ENCODE peak calls at places on chromosomes 5 and 9, in six cellular contexts. O, D, R, K, S and G are unnamed samples.

GRCh38 chr5:169013846-169014245 is 287.1 kb downstream of the SLIT3 start:
- DNase-seq in D (peak; percentile 48), O (no peak), R (peak; percentile 49), K (no peak), S (no peak), G (no peak)

GRCh38 chr9:132190966-132191365 is 29.1 kb downstream of the NTNG2 start:
- DNase-seq in D (no peak), O (no peak), R (no peak), K (no peak), S (no peak), G (no peak)

GRCh38 chr9:136502940-136503550 is 20.2 kb upstream of the SEC16A start:
- DNase-seq in K (no peak), S (no peak), R (no peak), O (no peak), D (no peak), G (no peak)

GRCh38 chr5:96752341-96753016 is 55.3 kb downstream of the ERAP1 start:
- DNase-seq in K (no peak), D (peak; percentile 73), S (no peak), O (peak; percentile 77), R (peak; percentile 67), G (no peak)

GRCh38 chr5:132073231-132074013 is at the start of gene CSF2:
- DNase-seq in K (no peak), R (peak; percentile 88), D (peak; percentile 33), S (no peak), O (no peak), G (no peak)

GRCh38 chr5:128572546-128573339 is 34.7 kb upstream of the FBN2 start:
- DNase-seq in K (no peak), S (no peak), D (peak; percentile 79), R (no peak), O (no peak), G (no peak)

GRCh38 chr5:131264453-131265200 is 774 bp downstream of the CDC42SE2 start:
- DNase-seq in K (peak; percentile 52), S (no peak), R (peak; percentile 36), O (no peak), D (peak; percentile 47), G (no peak)

GRCh38 chr5:137192293-137192743 is 306.8 kb downstream of the SPOCK1 start:
- DNase-seq in D (peak; percentile 27), O (no peak), R (peak; percentile 94), K (no peak), S (no peak), G (no peak)

GRCh38 chr9:127455299-127455992 is 4.1 kb downstream of the LRSAM1 start:
- DNase-seq in S (no peak), D (peak; percentile 37), K (no peak), R (no peak), O (no peak), G (peak; percentile 59)

GRCh38 chr5:77770293-77771005 is 5.7 kb downstream of the TBCA start:
- DNase-seq in S (no peak), O (no peak), K (no peak), D (no peak), R (peak; percentile 45), G (no peak)

GRCh38 chr5:136174021-136174659 is 18.8 kb downstream of the SMIM32 start:
- DNase-seq in R (peak; percentile 71), K (no peak), O (no peak), D (peak; percentile 70), S (peak; percentile 37), G (no peak)

GRCh38 chr9:26673276-26673675 is 219.3 kb downstream of the CAAP1 start:
- DNase-seq in S (no peak), D (no peak), O (no peak), K (no peak), R (no peak), G (no peak)

GRCh38 chr9:78973906-78974305 is 597.9 kb upstream of the TLE4 start:
- DNase-seq in R (peak; percentile 91), O (no peak), S (no peak), D (peak; percentile 86), K (no peak), G (no peak)

GRCh38 chr5:69454460-69455249 is 37.9 kb upstream of the OCLN start:
- DNase-seq in S (no peak), D (no peak), K (no peak), R (no peak), O (no peak), G (no peak)

GRCh38 chr9:133355881-133356357 is 368 bp downstream of the SURF1 start:
- DNase-seq in R (no peak), K (peak; percentile 26), O (no peak), S (no peak), D (peak; percentile 41), G (no peak)

GRCh38 chr5:24644757-24645156 is at the start of gene CDH10:
- DNase-seq in O (no peak), D (no peak), S (no peak), R (peak; percentile 7), K (peak; percentile 90), G (no peak)

GRCh38 chr9:89641980-89642379 is 37.2 kb downstream of the GADD45G start:
- DNase-seq in O (no peak), D (no peak), R (no peak), K (no peak), S (no peak), G (no peak)

GRCh38 chr5:57435701-57436134 is 46.9 kb downstream of the ACTBL2 start:
- DNase-seq in D (peak; percentile 74), R (peak; percentile 96), K (no peak), O (no peak), S (peak; percentile 89), G (no peak)

GRCh38 chr9:95584176-95584575 is 67.4 kb upstream of the PTCH1 start:
- DNase-seq in S (no peak), D (no peak), O (peak; percentile 11), K (no peak), R (no peak), G (no peak)

GRCh38 chr9:14989811-14990210 is 79.6 kb upstream of the FREM1 start:
- DNase-seq in D (peak; percentile 34), S (no peak), R (no peak), O (no peak), K (no peak), G (no peak)

GRCh38 chr9:133406480-133407307 is 11.1 kb downstream of the REXO4 start:
- DNase-seq in O (peak; percentile 61), D (peak; percentile 88), R (peak; percentile 62), S (no peak), K (peak; percentile 86), G (peak; percentile 64)

GRCh38 chr9:92404437-92404836 is at the start of gene OGN:
- DNase-seq in D (peak; percentile 56), O (no peak), S (peak; percentile 21), R (no peak), K (no peak), G (no peak)

GRCh38 chr5:160133071-160133917 is 14.0 kb upstream of the PWWP2A start:
- DNase-seq in O (peak; percentile 32), D (peak; percentile 42), R (no peak), K (peak; percentile 64), S (no peak), G (no peak)

GRCh38 chr9:134457321-134457923 is 131.2 kb downstream of the RXRA start:
- DNase-seq in S (no peak), K (no peak), O (no peak), R (no peak), D (no peak), G (no peak)

GRCh38 chr9:134456740-134457315 is 130.6 kb downstream of the RXRA start:
- DNase-seq in S (no peak), O (no peak), K (no peak), R (no peak), D (no peak), G (no peak)

GRCh38 chr9:134455010-134455409 is 128.8 kb downstream of the RXRA start:
- DNase-seq in R (no peak), S (no peak), D (no peak), O (no peak), K (no peak), G (no peak)

GRCh38 chr9:134455537-134455936 is 129.3 kb downstream of the RXRA start:
- DNase-seq in O (no peak), R (no peak), K (no peak), D (no peak), S (no peak), G (no peak)

GRCh38 chr9:134455951-134456739 is 129.9 kb downstream of the RXRA start:
- DNase-seq in R (peak; percentile 81), K (no peak), D (peak; percentile 99), O (peak; percentile 92), S (peak; percentile 97), G (peak; percentile 90)
- TF ChIP-seq CTCF in R (no peak), K (no peak), D (no peak), O (no peak), S (no peak), G (no peak)

GRCh38 chr9:76764138-76764537 is at the start of gene PCA3:
- DNase-seq in D (no peak), R (no peak), K (no peak), S (no peak), O (no peak), G (no peak)

GRCh38 chr9:76757274-76757673 is 7.0 kb upstream of the PCA3 start:
- DNase-seq in D (no peak), K (no peak), S (no peak), R (no peak), O (no peak), G (no peak)

GRCh38 chr9:76759726-76760125 is 4.5 kb upstream of the PCA3 start:
- DNase-seq in O (no peak), K (no peak), R (no peak), D (peak; percentile 11), S (no peak), G (no peak)

GRCh38 chr9:76758476-76758875 is 5.8 kb upstream of the PCA3 start:
- DNase-seq in S (no peak), R (no peak), O (no peak), K (no peak), D (no peak), G (no peak)

DNA sequence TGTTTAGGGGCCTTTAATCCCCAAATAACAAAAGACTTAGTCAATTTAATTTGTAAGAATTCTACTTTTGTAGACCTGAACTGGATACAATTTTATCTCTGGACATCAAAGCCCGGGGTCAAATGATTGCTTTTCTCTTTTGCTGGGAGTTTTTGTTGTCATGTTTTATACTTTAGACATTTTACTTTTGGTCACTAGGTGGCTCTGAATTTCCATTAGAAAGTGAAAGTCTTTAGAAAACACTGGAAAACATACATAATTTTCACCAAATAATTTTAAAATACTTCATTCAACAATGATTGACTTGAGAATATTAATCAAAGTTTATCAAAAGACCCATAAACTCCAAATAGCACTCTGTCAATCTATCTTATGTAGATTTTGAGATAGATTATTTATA is 2.8 kb upstream of the PCA3 start:
- DNase-seq in K (no peak), R (no peak), D (peak; percentile 30), S (no peak), O (no peak), G (no peak)
- TF ChIP-seq CTCF in K (no peak), R (peak; percentile 11), D (peak; percentile 31), S (peak; percentile 11), O (no peak), G (peak; percentile 20)

DNA sequence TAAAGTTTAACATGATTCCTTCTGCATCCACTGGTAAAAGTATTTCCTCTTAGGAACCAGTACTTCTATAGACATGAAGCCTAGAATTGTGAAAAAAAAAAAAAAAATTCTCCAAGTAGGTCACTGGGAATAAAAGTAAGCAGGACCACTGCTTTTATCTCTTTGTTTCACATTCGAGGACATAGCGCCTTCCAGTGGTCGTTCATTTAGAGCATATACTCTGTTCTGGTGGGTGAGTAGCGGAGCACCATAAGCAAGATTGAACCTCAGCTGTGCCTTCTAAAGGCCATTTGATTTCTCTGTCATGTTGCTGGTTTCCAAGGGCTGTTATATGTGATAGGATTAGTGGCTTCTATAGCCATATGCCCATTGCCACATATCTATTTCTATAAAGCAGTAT is 393.1 kb downstream of the TMEM232 start:
- DNase-seq in O (no peak), R (no peak), D (no peak), S (no peak), K (peak; percentile 41), G (no peak)
- TF ChIP-seq CTCF in O (no peak), R (no peak), D (peak; percentile 5), S (no peak), K (peak; percentile 23), G (no peak)

GRCh38 chr5:135027318-135027698 is 6.7 kb downstream of the PITX1 start:
- DNase-seq in K (no peak), O (no peak), R (no peak), D (no peak), S (no peak), G (no peak)
- TF ChIP-seq CTCF in K (no peak), O (no peak), R (no peak), D (no peak), S (no peak), G (no peak)